ENCODE peak calls at places on chromosomes 13 and 19, in seven cellular contexts. P is stimulated activated effector memory CD8-positive, alpha-beta T cell treated with anti-CD3 and anti-CD28 coated beads, Interleukin-12 subunit alpha, Interleukin-12 subunit beta, amount 100 ng/mL, for 72 hours; Q is cardiac fibroblast; S is nucleus accumbens; D is colonic mucosa; T is COR-L47; W is mucosa of gallbladder. R is an unnamed sample.

GRCh38 chr13:107765724-107766436 is 449.5 kb downstream of the LIG4 start:
- DNase-seq in W (no peak), S (no peak), P (no peak), D (no peak), T (peak), Q (peak), R (no peak)

GRCh38 chr13:39787086-39787487 is 131.6 kb downstream of the COG6 start:
- DNase-seq in T (no peak), S (no peak), W (no peak), Q (no peak), P (no peak), D (no peak), R (no peak)

GRCh38 chr19:7926727-7927604 is 1.0 kb upstream of the CTXN1 start:
- DNase-seq in T (no peak), S (no peak), W (no peak), D (no peak), Q (no peak), P (no peak), R (no peak)

GRCh38 chr13:101763191-101763590 is 310.7 kb downstream of the ITGBL1 start:
- DNase-seq in Q (no peak), W (no peak), P (no peak), S (no peak), T (no peak), D (no peak), R (no peak)

GRCh38 chr13:102484329-102484728 is 82.5 kb upstream of the FGF14 start:
- DNase-seq in Q (peak), S (no peak), W (no peak), T (no peak), D (no peak), P (no peak), R (no peak)

GRCh38 chr19:6945733-6946132 is 58.4 kb downstream of the ADGRE1 start:
- DNase-seq in S (no peak), W (no peak), T (no peak), Q (no peak), P (no peak), D (no peak), R (no peak)

GRCh38 chr19:29872224-29872731 is 60.5 kb downstream of the CCNE1 start:
- DNase-seq in S (no peak), Q (peak), D (no peak), P (no peak), T (no peak), W (no peak), R (no peak)

GRCh38 chr13:34201050-34201913 is 383.3 kb downstream of the RFC3 start:
- DNase-seq in D (no peak), T (no peak), S (no peak), P (no peak), Q (peak), W (no peak), R (no peak)

GRCh38 chr19:42122691-42123607 is 9.3 kb downstream of the POU2F2 start:
- DNase-seq in Q (peak), P (peak), W (no peak), S (no peak), T (no peak), D (no peak), R (no peak)

GRCh38 chr13:112067121-112067741 is at the start of gene SOX1:
- DNase-seq in S (peak), D (no peak), W (no peak), P (no peak), T (peak), Q (no peak), R (no peak)

GRCh38 chr13:35720290-35720689 is 243.8 kb upstream of the MAB21L1 start:
- DNase-seq in S (no peak), Q (no peak), D (no peak), W (no peak), P (no peak), T (no peak), R (no peak)

GRCh38 chr13:41402695-41403511 is 54.4 kb upstream of the RGCC start:
- DNase-seq in W (no peak), Q (no peak), T (no peak), S (no peak), D (no peak), P (no peak), R (no peak)

GRCh38 chr13:95641961-95642621 is 2.4 kb downstream of the DZIP1 start:
- DNase-seq in D (peak), P (no peak), T (no peak), W (peak), S (peak), Q (peak), R (no peak)